ENCODE peak calls at places on chromosomes 3 and 15, in seven cellular contexts. One of them, this sample, is unnamed.

GRCh38 chr3:126469479-126469878 is 6.2 kb downstream of the ZXDC start:
- DNase-seq in transverse colon: no peak
- DNase-seq in upper lobe of left lung: peak
- DNase-seq in A549: no peak
- DNase-seq in sigmoid colon: peak
- DNase-seq in ovary: no peak
- DNase-seq in suprapubic skin: peak
- DNase-seq in this sample: no peak

GRCh38 chr3:165502707-165503106 is 306.5 kb upstream of the SLITRK3 start:
- DNase-seq in sigmoid colon: no peak
- DNase-seq in A549: no peak
- DNase-seq in ovary: no peak
- DNase-seq in upper lobe of left lung: no peak
- DNase-seq in transverse colon: no peak
- DNase-seq in suprapubic skin: no peak
- DNase-seq in this sample: no peak

GRCh38 chr15:65919353-65919752 is 50.1 kb downstream of the RAB11A start:
- DNase-seq in transverse colon: no peak
- DNase-seq in ovary: no peak
- DNase-seq in suprapubic skin: no peak
- DNase-seq in sigmoid colon: no peak
- DNase-seq in upper lobe of left lung: no peak
- DNase-seq in A549: no peak
- DNase-seq in this sample: no peak

GRCh38 chr3:141735789-141736465 is 2.2 kb upstream of the RNF7 start:
- DNase-seq in sigmoid colon: no peak
- DNase-seq in transverse colon: no peak
- DNase-seq in upper lobe of left lung: no peak
- DNase-seq in ovary: no peak
- DNase-seq in suprapubic skin: no peak
- DNase-seq in A549: no peak
- DNase-seq in this sample: no peak

GRCh38 chr15:74420193-74420905 is 13.4 kb downstream of the SEMA7A start:
- DNase-seq in ovary: no peak
- DNase-seq in suprapubic skin: no peak
- DNase-seq in A549: no peak
- DNase-seq in sigmoid colon: no peak
- DNase-seq in upper lobe of left lung: no peak
- DNase-seq in transverse colon: no peak
- DNase-seq in this sample: no peak

GRCh38 chr15:72058590-72058989 is 59.4 kb downstream of the MYO9A start:
- DNase-seq in upper lobe of left lung: no peak
- DNase-seq in ovary: no peak
- DNase-seq in suprapubic skin: no peak
- DNase-seq in sigmoid colon: no peak
- DNase-seq in transverse colon: no peak
- DNase-seq in A549: no peak
- DNase-seq in this sample: no peak

GRCh38 chr15:43523646-43524045 is 6.2 kb downstream of the MAP1A start:
- DNase-seq in upper lobe of left lung: no peak
- DNase-seq in transverse colon: no peak
- DNase-seq in A549: no peak
- DNase-seq in ovary: no peak
- DNase-seq in suprapubic skin: no peak
- DNase-seq in sigmoid colon: no peak
- DNase-seq in this sample: no peak

GRCh38 chr3:32334675-32335074 is 57.0 kb upstream of the CMTM7 start:
- DNase-seq in transverse colon: no peak
- DNase-seq in sigmoid colon: no peak
- DNase-seq in A549: no peak
- DNase-seq in upper lobe of left lung: no peak
- DNase-seq in ovary: no peak
- DNase-seq in suprapubic skin: no peak
- DNase-seq in this sample: no peak

GRCh38 chr3:149020196-149020838 is 29.0 kb downstream of the GYG1 start:
- DNase-seq in sigmoid colon: no peak
- DNase-seq in A549: no peak
- DNase-seq in transverse colon: no peak
- DNase-seq in upper lobe of left lung: no peak
- DNase-seq in suprapubic skin: no peak
- DNase-seq in ovary: no peak
- DNase-seq in this sample: no peak

GRCh38 chr15:79102595-79102994 is 12.0 kb upstream of the RASGRF1 start:
- DNase-seq in suprapubic skin: no peak
- DNase-seq in ovary: no peak
- DNase-seq in A549: no peak
- DNase-seq in sigmoid colon: no peak
- DNase-seq in transverse colon: no peak
- DNase-seq in upper lobe of left lung: peak
- DNase-seq in this sample: no peak

GRCh38 chr3:71247221-71247947 is 336.1 kb downstream of the FOXP1 start:
- DNase-seq in sigmoid colon: no peak
- DNase-seq in A549: peak
- DNase-seq in ovary: no peak
- DNase-seq in transverse colon: no peak
- DNase-seq in upper lobe of left lung: no peak
- DNase-seq in suprapubic skin: no peak
- DNase-seq in this sample: no peak

GRCh38 chr3:11165457-11165856 is 11.2 kb downstream of the HRH1 start:
- DNase-seq in transverse colon: no peak
- DNase-seq in ovary: no peak
- DNase-seq in A549: no peak
- DNase-seq in sigmoid colon: peak
- DNase-seq in upper lobe of left lung: no peak
- DNase-seq in suprapubic skin: no peak
- DNase-seq in this sample: no peak

GRCh38 chr3:141825216-141826011 is 51.0 kb upstream of the ATP1B3 start:
- DNase-seq in suprapubic skin: no peak
- DNase-seq in transverse colon: no peak
- DNase-seq in A549: no peak
- DNase-seq in sigmoid colon: no peak
- DNase-seq in upper lobe of left lung: no peak
- DNase-seq in ovary: no peak
- DNase-seq in this sample: no peak

GRCh38 chr3:41304603-41305002 is 105.3 kb downstream of the CTNNB1 start:
- DNase-seq in upper lobe of left lung: no peak
- DNase-seq in ovary: no peak
- DNase-seq in A549: no peak
- DNase-seq in sigmoid colon: no peak
- DNase-seq in transverse colon: no peak
- DNase-seq in suprapubic skin: no peak
- DNase-seq in this sample: no peak

GRCh38 chr3:169232863-169233262 is 430.6 kb downstream of the MECOM start:
- DNase-seq in sigmoid colon: no peak
- DNase-seq in ovary: no peak
- DNase-seq in suprapubic skin: no peak
- DNase-seq in upper lobe of left lung: no peak
- DNase-seq in A549: no peak
- DNase-seq in transverse colon: no peak
- DNase-seq in this sample: no peak

GRCh38 chr3:169227911-169228310 is 435.6 kb downstream of the MECOM start:
- DNase-seq in A549: no peak
- DNase-seq in sigmoid colon: no peak
- DNase-seq in ovary: no peak
- DNase-seq in transverse colon: no peak
- DNase-seq in suprapubic skin: no peak
- DNase-seq in upper lobe of left lung: no peak
- DNase-seq in this sample: no peak

GRCh38 chr3:169228522-169228921 is 435.0 kb downstream of the MECOM start:
- DNase-seq in ovary: no peak
- DNase-seq in suprapubic skin: no peak
- DNase-seq in transverse colon: no peak
- DNase-seq in upper lobe of left lung: no peak
- DNase-seq in A549: no peak
- DNase-seq in sigmoid colon: no peak
- DNase-seq in this sample: no peak
- H3K4me3 ChIP-seq in ovary: no peak
- H3K4me3 ChIP-seq in suprapubic skin: no peak
- H3K4me3 ChIP-seq in transverse colon: no peak
- H3K4me3 ChIP-seq in upper lobe of left lung: no peak
- H3K4me3 ChIP-seq in A549: no peak
- H3K4me3 ChIP-seq in sigmoid colon: no peak
- H3K4me3 ChIP-seq in this sample: no peak

GRCh38 chr3:123295171-123295900 is 93.6 kb downstream of the SEC22A start:
- DNase-seq in sigmoid colon: peak
- DNase-seq in upper lobe of left lung: no peak
- DNase-seq in suprapubic skin: peak
- DNase-seq in ovary: peak
- DNase-seq in A549: no peak
- DNase-seq in transverse colon: no peak
- DNase-seq in this sample: no peak
- TF ChIP-seq EP300 in sigmoid colon: no peak
- TF ChIP-seq EP300 in upper lobe of left lung: no peak
- TF ChIP-seq EP300 in suprapubic skin: no peak
- TF ChIP-seq EP300 in ovary: no peak
- TF ChIP-seq EP300 in A549: no peak
- TF ChIP-seq EP300 in transverse colon: no peak
- TF ChIP-seq EP300 in this sample: no peak

DNA sequence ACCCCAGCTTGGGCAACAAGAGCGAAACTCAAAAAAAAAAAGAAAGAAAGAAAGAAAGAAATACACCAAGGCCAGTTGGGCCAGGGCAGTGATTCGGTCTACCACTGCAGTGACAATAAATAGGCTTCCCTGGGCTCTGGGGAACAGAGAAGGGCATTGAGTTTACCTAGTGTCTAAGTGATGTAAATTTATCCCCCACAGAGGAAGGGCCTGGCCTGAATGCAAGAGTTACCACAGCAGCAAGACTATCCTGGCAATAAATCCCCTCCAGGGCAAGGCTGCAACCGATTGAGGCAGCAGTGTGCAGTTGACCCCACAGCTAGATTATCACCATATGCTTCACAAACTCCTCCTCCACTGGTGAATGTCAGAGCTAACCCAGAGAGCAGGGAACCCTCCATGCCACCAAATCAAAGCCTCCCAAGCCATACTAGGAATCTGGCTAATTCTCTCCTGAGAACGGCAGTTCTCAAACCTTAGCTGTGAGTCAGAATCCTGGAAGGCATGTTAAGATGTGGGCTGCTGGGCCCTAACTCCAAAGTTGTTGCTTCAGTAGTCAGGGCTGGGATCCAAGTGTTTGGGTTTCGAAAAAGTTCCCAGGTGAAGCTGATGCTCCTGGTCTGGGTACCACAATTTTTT is 64.3 kb upstream of the GATM start:
- DNase-seq in suprapubic skin: no peak
- DNase-seq in A549: no peak
- DNase-seq in ovary: no peak
- DNase-seq in sigmoid colon: no peak
- DNase-seq in upper lobe of left lung: no peak
- DNase-seq in transverse colon: no peak
- DNase-seq in this sample: no peak
- TF ChIP-seq CTCF in suprapubic skin: no peak
- TF ChIP-seq CTCF in A549: no peak
- TF ChIP-seq CTCF in ovary: no peak
- TF ChIP-seq CTCF in sigmoid colon: no peak
- TF ChIP-seq CTCF in upper lobe of left lung: no peak
- TF ChIP-seq CTCF in transverse colon: no peak
- TF ChIP-seq CTCF in this sample: no peak

GRCh38 chr15:101219441-101219840 is 32.4 kb downstream of the CHSY1 start:
- DNase-seq in ovary: no peak
- DNase-seq in sigmoid colon: no peak
- DNase-seq in suprapubic skin: no peak
- DNase-seq in A549: no peak
- DNase-seq in upper lobe of left lung: no peak
- DNase-seq in transverse colon: no peak
- DNase-seq in this sample: no peak
- H3K4me3 ChIP-seq in ovary: no peak
- H3K4me3 ChIP-seq in sigmoid colon: no peak
- H3K4me3 ChIP-seq in suprapubic skin: no peak
- H3K4me3 ChIP-seq in A549: no peak
- H3K4me3 ChIP-seq in upper lobe of left lung: no peak
- H3K4me3 ChIP-seq in transverse colon: no peak
- H3K4me3 ChIP-seq in this sample: no peak

DNA sequence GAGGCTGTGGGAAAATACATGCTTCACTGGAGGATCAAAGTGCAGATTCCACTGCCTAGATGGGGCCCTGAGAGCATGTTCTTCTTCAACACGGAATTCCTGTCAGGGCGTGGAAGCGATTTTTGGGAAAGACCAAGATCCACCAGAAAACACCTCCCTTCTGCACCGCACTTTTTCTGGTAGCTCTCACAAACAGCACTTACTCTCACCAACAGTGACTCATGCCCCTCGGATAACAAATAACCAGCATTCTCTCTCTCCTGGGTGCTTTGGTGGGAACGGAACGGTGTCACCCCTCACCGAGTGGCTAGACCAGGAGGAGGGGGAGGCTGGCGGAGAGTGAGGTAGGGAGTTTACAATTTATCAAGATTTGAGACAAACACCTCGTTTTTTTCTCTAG is 40.1 kb downstream of the ADAMTSL3 start:
- DNase-seq in upper lobe of left lung: no peak
- DNase-seq in suprapubic skin: no peak
- DNase-seq in transverse colon: no peak
- DNase-seq in A549: peak
- DNase-seq in ovary: peak
- DNase-seq in sigmoid colon: no peak
- DNase-seq in this sample: no peak
- TF ChIP-seq EP300 in upper lobe of left lung: no peak
- TF ChIP-seq EP300 in suprapubic skin: no peak
- TF ChIP-seq EP300 in transverse colon: peak
- TF ChIP-seq EP300 in A549: no peak
- TF ChIP-seq EP300 in ovary: no peak
- TF ChIP-seq EP300 in sigmoid colon: no peak
- TF ChIP-seq EP300 in this sample: no peak